ENCODE peak calls at places on chromosomes 11 and 22, in six cellular contexts. O is left lung, K is astrocyte of the spinal cord, R is pancreas, P is AG04449, S is brain microvascular endothelial cell. L is an unnamed sample.

GRCh38 chr22:28710112-28710888 is 30.7 kb upstream of the TTC28 start:
- DNase-seq in O (no peak), K (peak; percentile 84), R (no peak), P (peak; percentile 69), S (peak; percentile 73), L (peak; percentile 43)

GRCh38 chr22:44449061-44449682 is 48.9 kb downstream of the RTL6 start:
- DNase-seq in O (no peak), K (peak; percentile 86), R (no peak), P (peak; percentile 59), S (peak; percentile 75), L (peak; percentile 76)

GRCh38 chr11:20355221-20356219 is 8.0 kb upstream of the HTATIP2 start:
- DNase-seq in O (no peak), K (peak; percentile 58), R (no peak), P (no peak), S (peak; percentile 60), L (peak; percentile 27)

GRCh38 chr11:134040386-134041297 is 28.2 kb upstream of the JAM3 start:
- DNase-seq in O (no peak), K (peak; percentile 43), R (peak; percentile 28), P (peak; percentile 54), S (peak; percentile 89), L (no peak)

GRCh38 chr11:61730222-61730994 is 22.0 kb upstream of the MYRF start:
- DNase-seq in O (peak; percentile 85), K (no peak), R (peak; percentile 75), P (no peak), S (no peak), L (no peak)

GRCh38 chr11:8442301-8442700 is 151.7 kb downstream of the STK33 start:
- DNase-seq in O (no peak), K (no peak), R (no peak), P (no peak), S (peak; percentile 1), L (no peak)

GRCh38 chr11:115874843-115875242 is 370.6 kb upstream of the CADM1 start:
- DNase-seq in O (no peak), K (no peak), R (no peak), P (no peak), S (no peak), L (no peak)

GRCh38 chr22:19962909-19963806 is 21.5 kb upstream of the TXNRD2 start:
- DNase-seq in O (peak; percentile 93), K (no peak), R (peak; percentile 96), P (no peak), S (peak; percentile 44), L (no peak)

GRCh38 chr11:130071211-130071712 is 1.6 kb downstream of the APLP2 start:
- DNase-seq in O (no peak), K (peak; percentile 45), R (no peak), P (no peak), S (no peak), L (no peak)

GRCh38 chr11:68525930-68526329 is 65.4 kb downstream of the PPP6R3 start:
- DNase-seq in O (no peak), K (peak; percentile 42), R (no peak), P (no peak), S (peak; percentile 20), L (peak; percentile 54)

GRCh38 chr11:57424802-57425564 is 1.9 kb downstream of the SLC43A3 start:
- DNase-seq in O (peak; percentile 87), K (peak; percentile 88), R (no peak), P (peak; percentile 55), S (peak; percentile 87), L (peak; percentile 54)

GRCh38 chr22:19555651-19556050 is 31.4 kb upstream of the CLDN5 start:
- DNase-seq in O (no peak), K (no peak), R (no peak), P (no peak), S (no peak), L (no peak)

GRCh38 chr22:20571531-20572007 is 64.2 kb downstream of the MED15 start:
- DNase-seq in O (no peak), K (no peak), R (peak; percentile 67), P (no peak), S (no peak), L (no peak)

GRCh38 chr11:130636672-130637463 is 188.4 kb downstream of the ADAMTS15 start:
- DNase-seq in O (no peak), K (peak; percentile 91), R (no peak), P (no peak), S (peak; percentile 88), L (peak; percentile 64)

GRCh38 chr22:46947516-46948260 is 185.2 kb downstream of the TBC1D22A start:
- DNase-seq in O (no peak), K (no peak), R (no peak), P (no peak), S (no peak), L (no peak)

GRCh38 chr22:17924735-17925727 is 99.3 kb downstream of the MICAL3 start:
- DNase-seq in O (no peak), K (no peak), R (no peak), P (no peak), S (no peak), L (no peak)

GRCh38 chr22:21951931-21952465 is 650 bp downstream of the PPM1F start:
- DNase-seq in O (peak; percentile 88), K (peak; percentile 48), R (peak; percentile 88), P (no peak), S (peak; percentile 34), L (no peak)

GRCh38 chr11:6646631-6647281 is 8.9 kb downstream of the DCHS1 start:
- DNase-seq in O (peak; percentile 82), K (peak; percentile 29), R (no peak), P (no peak), S (no peak), L (no peak)

GRCh38 chr22:47355388-47355725 is 592.9 kb downstream of the TBC1D22A start:
- DNase-seq in O (no peak), K (no peak), R (no peak), P (no peak), S (no peak), L (no peak)

GRCh38 chr11:119533462-119533861 is 110.5 kb upstream of the THY1 start:
- DNase-seq in O (no peak), K (no peak), R (no peak), P (no peak), S (no peak), L (no peak)

GRCh38 chr11:62402994-62403393 is 15.8 kb upstream of the SCGB1A1 start:
- DNase-seq in O (no peak), K (no peak), R (no peak), P (no peak), S (no peak), L (no peak)

GRCh38 chr11:115518983-115519382 is 14.8 kb upstream of the CADM1 start:
- DNase-seq in O (no peak), K (no peak), R (no peak), P (no peak), S (no peak), L (no peak)

GRCh38 chr11:61526956-61527731 is 18.6 kb downstream of the LRRC10B start:
- DNase-seq in O (no peak), K (no peak), R (no peak), P (no peak), S (no peak), L (no peak)

GRCh38 chr11:122181893-122182292 is 65.9 kb upstream of the BLID start:
- DNase-seq in O (no peak), K (no peak), R (no peak), P (no peak), S (no peak), L (no peak)

GRCh38 chr11:122180435-122180834 is 64.4 kb upstream of the BLID start:
- DNase-seq in O (no peak), K (peak; percentile 98), R (no peak), P (peak; percentile 95), S (peak; percentile 96), L (no peak)

GRCh38 chr11:122181372-122181771 is 65.4 kb upstream of the BLID start:
- DNase-seq in O (no peak), K (no peak), R (no peak), P (no peak), S (no peak), L (no peak)

GRCh38 chr11:122178795-122179194 is 62.8 kb upstream of the BLID start:
- DNase-seq in O (no peak), K (no peak), R (no peak), P (no peak), S (no peak), L (no peak)

GRCh38 chr11:122179966-122180365 is 64.0 kb upstream of the BLID start:
- DNase-seq in O (no peak), K (no peak), R (no peak), P (no peak), S (no peak), L (no peak)
- H3K4me3 ChIP-seq in O (no peak overlapping the region), K (peak overlapping the region; percentile 86), R (no peak overlapping the region), P (peak overlapping the region; percentile 59), S (peak overlapping the region; percentile 74), L (peak overlapping the region; percentile 53)

GRCh38 chr22:37623075-37624016 is 14.7 kb downstream of the GGA1 start:
- DNase-seq in O (peak; percentile 92), K (peak; percentile 36), R (peak; percentile 86), P (no peak), S (no peak), L (no peak)
- TF ChIP-seq CTCF in O (peak; percentile 93), K (peak; percentile 77), R (peak; percentile 80), P (peak; percentile 88), S (peak; percentile 85), L (peak; percentile 83)

GRCh38 chr11:65558002-65558784 is at the start of gene LTBP3:
- DNase-seq in O (peak; percentile 92), K (peak; percentile 90), R (peak; percentile 94), P (no peak), S (peak; percentile 69), L (no peak)

GRCh38 chr11:65557280-65558001 is 718 bp downstream of the LTBP3 start:
- DNase-seq in O (no peak), K (no peak), R (peak; percentile 79), P (no peak), S (no peak), L (no peak)

GRCh38 chr11:65559951-65560537 is 1.9 kb upstream of the LTBP3 start:
- DNase-seq in O (no peak), K (peak; percentile 69), R (peak; percentile 34), P (no peak), S (peak; percentile 46), L (no peak)

GRCh38 chr11:65559535-65559934 is 1.4 kb upstream of the LTBP3 start:
- DNase-seq in O (no peak), K (no peak), R (peak; percentile 51), P (no peak), S (no peak), L (no peak)

GRCh38 chr11:65558785-65559509 is 788 bp upstream of the LTBP3 start:
- DNase-seq in O (no peak), K (peak; percentile 73), R (peak; percentile 87), P (no peak), S (peak; percentile 41), L (no peak)
- H3K4me3 ChIP-seq in O (peak overlapping the region; percentile 54), K (peak overlapping the region; percentile 16), R (peak overlapping the region; percentile 59), P (peak overlapping the region; percentile 69), S (peak overlapping the region; percentile 29), L (peak overlapping the region; percentile 70)

DNA sequence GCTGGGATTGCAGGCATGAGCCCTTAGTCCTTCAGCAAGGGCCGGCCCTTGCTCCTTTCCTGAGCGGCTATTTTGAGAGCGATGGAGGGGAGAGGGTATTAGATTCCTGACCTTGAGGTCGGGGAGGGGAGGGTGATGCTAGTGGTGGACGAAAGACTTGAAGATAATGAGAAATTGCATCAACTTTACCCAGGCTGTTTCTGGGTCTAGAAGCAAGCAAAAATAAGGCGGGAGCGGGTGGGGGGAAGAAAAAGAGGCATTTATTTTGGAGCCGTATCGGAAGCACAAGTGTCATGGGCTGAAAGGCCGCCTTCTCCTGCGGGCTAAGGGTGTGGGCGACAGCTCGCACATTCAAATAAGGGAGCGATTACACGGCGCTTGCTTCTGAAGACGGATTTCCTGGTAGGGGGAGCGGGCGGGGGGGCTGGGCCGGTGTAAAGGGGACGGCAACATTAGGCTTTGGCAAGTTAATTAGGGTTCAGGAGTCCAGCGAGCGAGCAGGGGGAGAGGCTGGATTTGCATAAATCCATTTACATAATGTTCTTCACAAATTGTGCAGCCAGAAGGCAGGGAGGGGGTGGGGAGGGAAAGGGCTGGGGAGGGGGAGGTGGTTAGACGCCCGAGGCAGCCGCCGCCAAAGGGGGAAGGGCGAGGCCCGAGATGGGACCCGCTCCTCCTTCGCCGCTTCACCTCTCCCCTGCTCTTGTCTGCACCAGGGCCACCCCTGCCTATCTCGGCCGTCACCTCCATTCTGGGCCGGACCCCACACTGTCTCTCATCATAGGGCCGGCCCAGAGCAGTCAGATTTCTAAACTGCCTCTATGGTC is 245.9 kb downstream of the MIAT start:
- DNase-seq in O (no peak), K (no peak), R (no peak), P (no peak), S (no peak), L (no peak)
- TF ChIP-seq CTCF in O (no peak), K (no peak), R (no peak), P (no peak), S (no peak), L (no peak)